ENCODE peak calls at places on chromosomes 6 and 20, in eight cellular contexts. C, O, M, V, I, Q, A and D are unnamed samples.

GRCh38 chr6:72324591-72324990 is 297.3 kb upstream of the KCNQ5 start:
- DNase-seq in C (no peak), O (no peak), M (no peak), V (no peak), I (no peak), Q (no peak), A (no peak), D (no peak)

GRCh38 chr6:26217714-26218075 is 130.5 kb downstream of the HFE start:
- DNase-seq in C (no peak), O (no peak), M (peak), V (no peak), I (no peak), Q (no peak), A (no peak), D (no peak)

GRCh38 chr20:859661-860294 is 26.3 kb downstream of the FAM110A start:
- DNase-seq in C (no peak), O (no peak), M (no peak), V (no peak), I (no peak), Q (peak), A (no peak), D (no peak)

GRCh38 chr20:61292821-61293612 is 41.0 kb downstream of the CDH4 start:
- DNase-seq in C (no peak), O (no peak), M (no peak), V (no peak), I (no peak), Q (no peak), A (no peak), D (no peak)

GRCh38 chr6:140341272-140341671 is 966.8 kb upstream of the CITED2 start:
- DNase-seq in C (no peak), O (no peak), M (no peak), V (no peak), I (no peak), Q (no peak), A (no peak), D (no peak)

GRCh38 chr20:9166153-9166780 is 97.4 kb downstream of the PLCB4 start:
- DNase-seq in C (no peak), O (peak), M (no peak), V (no peak), I (no peak), Q (no peak), A (no peak), D (no peak)

GRCh38 chr6:112651239-112651638 is 304.1 kb downstream of the RFPL4B start:
- DNase-seq in C (no peak), O (no peak), M (no peak), V (no peak), I (no peak), Q (no peak), A (no peak), D (no peak)

GRCh38 chr20:20371133-20371532 is 3.2 kb downstream of the INSM1 start:
- DNase-seq in C (no peak), O (no peak), M (no peak), V (no peak), I (no peak), Q (no peak), A (no peak), D (no peak)

GRCh38 chr20:37521091-37521771 is at the start of gene NNAT:
- DNase-seq in C (no peak), O (no peak), M (no peak), V (no peak), I (no peak), Q (no peak), A (no peak), D (peak)

GRCh38 chr6:31143148-31143547 is 4.3 kb upstream of the PSORS1C2 start:
- DNase-seq in C (no peak), O (no peak), M (no peak), V (peak), I (no peak), Q (peak), A (peak), D (no peak)

GRCh38 chr6:114171473-114171872 is 171.3 kb downstream of the HS3ST5 start:
- DNase-seq in C (no peak), O (no peak), M (no peak), V (no peak), I (no peak), Q (no peak), A (no peak), D (no peak)

GRCh38 chr20:7113577-7114466 is 346.3 kb downstream of the BMP2 start:
- DNase-seq in C (no peak), O (peak), M (no peak), V (no peak), I (no peak), Q (peak), A (no peak), D (no peak)

GRCh38 chr6:147226163-147226724 is 22.0 kb downstream of the STXBP5 start:
- DNase-seq in C (no peak), O (no peak), M (no peak), V (no peak), I (no peak), Q (no peak), A (no peak), D (no peak)
- TF ChIP-seq CTCF in C (no peak), O (no peak), M (no peak), V (no peak), I (no peak), Q (no peak), A (no peak), D (no peak)

GRCh38 chr20:5569021-5569420 is 181.2 kb upstream of the SHLD1 start:
- DNase-seq in C (no peak), O (peak), M (peak), V (no peak), I (peak), Q (peak), A (no peak), D (no peak)
- TF ChIP-seq CTCF in C (no peak), O (peak), M (peak), V (peak), I (peak), Q (peak), A (peak), D (peak)

GRCh38 chr20:38579219-38579618 is 1.8 kb upstream of the ADIG start:
- DNase-seq in C (no peak), O (no peak), M (no peak), V (no peak), I (no peak), Q (no peak), A (no peak), D (no peak)

GRCh38 chr20:38583306-38583705 is 2.3 kb downstream of the ADIG start:
- DNase-seq in C (no peak), O (no peak), M (no peak), V (no peak), I (no peak), Q (no peak), A (no peak), D (no peak)

GRCh38 chr20:38581830-38582358 is 897 bp downstream of the ADIG start:
- DNase-seq in C (no peak), O (no peak), M (no peak), V (no peak), I (no peak), Q (no peak), A (no peak), D (no peak)

GRCh38 chr20:38581013-38581412 is at the start of gene ADIG:
- DNase-seq in C (no peak), O (no peak), M (no peak), V (peak), I (no peak), Q (no peak), A (no peak), D (no peak)

DNA sequence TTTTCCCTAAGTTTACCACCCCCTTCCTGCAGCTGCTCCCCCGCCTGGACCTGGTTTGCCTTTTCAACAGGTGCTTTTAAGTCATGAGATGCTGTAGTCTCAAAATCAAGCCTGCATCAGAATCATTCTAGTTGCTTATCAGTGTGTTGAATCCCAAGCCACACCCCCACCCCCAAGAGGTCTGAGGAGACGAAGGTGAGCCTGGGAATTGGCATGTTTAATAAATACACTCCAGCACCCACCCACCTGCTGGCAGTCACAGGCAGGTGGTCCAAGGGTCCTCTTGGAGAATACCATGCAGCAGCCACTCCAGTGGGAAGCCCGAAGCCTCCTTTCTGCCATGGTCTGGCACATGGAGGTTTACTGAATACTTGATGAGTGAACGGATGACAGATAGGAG is 1.1 kb upstream of the ADIG start:
- DNase-seq in C (no peak), O (no peak), M (no peak), V (no peak), I (no peak), Q (no peak), A (no peak), D (no peak)
- TF ChIP-seq CTCF in C (no peak), O (no peak), M (no peak), V (no peak), I (no peak), Q (no peak), A (no peak), D (no peak)

DNA sequence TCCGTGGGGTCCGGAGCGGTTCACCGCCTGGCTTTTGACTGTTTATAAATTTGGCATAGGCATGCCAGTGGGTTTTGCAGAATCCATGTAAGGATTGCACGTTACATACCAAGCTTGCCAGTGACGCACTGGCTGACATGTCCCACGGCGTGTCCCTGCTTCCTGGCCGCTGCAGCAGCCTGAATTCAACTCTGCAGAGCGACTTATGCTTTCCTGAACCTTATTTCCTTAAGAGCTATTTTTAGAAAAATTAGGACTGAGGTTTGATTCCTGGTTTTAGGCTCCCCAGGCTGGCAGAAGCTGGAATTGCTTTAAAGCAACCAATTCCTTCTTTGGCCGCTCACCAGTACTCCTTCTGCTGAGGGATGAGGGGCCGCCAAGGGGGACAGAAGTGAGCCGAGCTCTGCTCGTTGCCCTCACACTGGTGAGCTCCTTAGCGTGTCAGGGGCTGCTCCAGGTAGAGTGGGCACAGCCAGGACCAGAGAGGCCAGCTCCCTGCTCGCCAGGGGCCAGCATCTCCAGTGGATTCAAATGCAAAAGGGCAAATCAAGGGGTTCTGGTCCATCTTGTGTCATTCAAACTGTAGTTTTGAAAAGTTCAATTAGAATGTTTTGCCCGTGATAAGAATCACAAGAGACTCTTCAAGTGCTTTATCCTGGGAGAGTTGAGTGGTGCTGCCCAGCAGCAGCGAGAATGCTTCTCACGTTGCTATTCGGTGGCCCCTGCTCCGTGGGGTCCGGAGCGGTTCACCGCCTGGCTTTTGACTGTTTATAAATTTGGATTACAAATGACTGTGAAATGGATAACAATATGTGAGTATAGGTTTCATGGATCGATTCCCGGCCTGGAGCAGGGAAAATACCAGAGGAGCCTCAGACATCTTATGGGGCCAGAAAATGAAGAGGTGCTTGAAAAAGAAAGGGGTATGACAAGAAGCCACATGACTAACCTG is 17.5 kb upstream of the IRF4 start:
- DNase-seq in C (no peak), O (no peak), M (no peak), V (no peak), I (no peak), Q (peak), A (no peak), D (no peak)
- TF ChIP-seq CTCF in C (no peak), O (no peak), M (no peak), V (no peak), I (no peak), Q (peak), A (no peak), D (no peak)

DNA sequence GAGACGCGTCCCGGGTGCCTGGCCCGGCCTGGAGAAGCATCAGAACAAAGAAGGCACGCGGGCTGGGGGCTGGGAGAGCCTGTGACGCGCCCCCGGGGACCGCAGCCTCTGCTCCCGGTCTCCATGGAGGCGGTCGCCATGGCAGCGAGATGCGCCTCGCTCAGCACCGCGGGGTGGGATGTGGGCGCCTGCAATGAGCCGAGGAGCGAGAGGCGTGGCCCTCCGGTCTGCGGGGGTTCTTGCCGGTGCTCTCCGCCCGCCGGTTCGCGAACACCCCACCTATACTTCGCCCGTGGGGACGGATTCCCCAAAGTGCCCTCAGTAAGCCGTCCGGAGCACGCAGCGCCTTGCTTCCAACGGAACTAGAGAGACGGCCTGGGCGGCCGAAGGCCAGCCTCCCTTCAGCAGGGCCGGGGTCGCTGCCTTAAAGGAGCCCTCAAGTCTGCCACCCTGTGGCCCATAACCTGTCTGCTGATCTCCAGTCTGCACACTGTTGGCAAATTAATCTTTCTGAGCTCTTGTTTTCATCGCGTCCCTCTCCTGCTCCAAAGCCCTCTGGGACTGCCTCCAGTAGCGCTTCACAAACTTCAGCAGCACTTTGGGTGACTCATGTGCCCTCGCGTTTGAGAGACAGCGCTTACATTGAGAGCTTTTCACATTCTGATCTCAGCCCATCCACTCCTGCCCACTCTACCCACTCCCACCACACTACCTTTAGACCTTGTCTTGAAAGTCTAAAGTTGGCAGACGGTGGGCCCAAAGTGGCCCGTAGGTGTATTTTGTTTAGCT is 983 bp upstream of the ADISSP start:
- DNase-seq in C (peak), O (peak), M (peak), V (peak), I (peak), Q (peak), A (peak), D (peak)
- TF ChIP-seq CTCF in C (peak), O (peak), M (peak), V (peak), I (peak), Q (peak), A (peak), D (peak)

GRCh38 chr6:44725070-44725469 is 337.6 kb downstream of the CDC5L start:
- DNase-seq in C (no peak), O (peak), M (no peak), V (no peak), I (no peak), Q (no peak), A (no peak), D (no peak)
- TF ChIP-seq CTCF in C (no peak), O (no peak), M (no peak), V (no peak), I (no peak), Q (no peak), A (no peak), D (no peak)

DNA sequence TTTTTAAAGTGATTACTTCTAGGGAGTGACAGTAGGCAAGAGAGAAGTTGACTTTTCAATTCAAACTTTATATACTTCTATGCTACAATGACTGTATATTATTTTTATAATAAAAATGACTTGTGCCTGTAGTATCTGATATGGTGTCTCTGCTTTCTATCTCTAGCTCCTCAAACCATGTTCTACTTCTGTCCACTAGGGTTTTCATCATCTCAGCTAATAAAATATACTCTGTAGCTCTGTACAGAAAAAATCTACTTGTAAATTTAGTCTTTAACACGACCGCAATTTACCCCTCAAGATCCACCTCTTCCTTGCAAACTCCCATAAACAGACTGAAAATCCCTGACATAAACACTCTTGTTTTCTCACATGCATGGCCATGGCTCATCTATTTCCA is 42.3 kb downstream of the HBS1L start:
- DNase-seq in C (no peak), O (no peak), M (no peak), V (no peak), I (no peak), Q (no peak), A (no peak), D (no peak)
- TF ChIP-seq CTCF in C (no peak), O (no peak), M (no peak), V (no peak), I (no peak), Q (no peak), A (no peak), D (no peak)